ENCODE peak calls at places on chromosomes 12 and 14, in six cellular contexts. H, A, K, I, D and G are unnamed samples.

GRCh38 chr12:111840831-111841230 is 1.2 kb upstream of the MAPKAPK5 start:
- DNase-seq in H (no peak), A (no peak), K (peak), I (no peak), D (no peak), G (no peak)

GRCh38 chr14:71948101-71948500 is 15.9 kb downstream of the RGS6 start:
- DNase-seq in H (no peak), A (no peak), K (no peak), I (no peak), D (no peak), G (peak)

GRCh38 chr12:20508362-20508761 is 140.0 kb downstream of the PDE3A start:
- DNase-seq in H (peak), A (no peak), K (no peak), I (no peak), D (no peak), G (no peak)

GRCh38 chr14:71556730-71557129 is 375.5 kb upstream of the RGS6 start:
- DNase-seq in H (no peak), A (no peak), K (no peak), I (no peak), D (no peak), G (no peak)

GRCh38 chr12:43277630-43278267 is 274.3 kb downstream of the ADAMTS20 start:
- DNase-seq in H (peak), A (peak), K (no peak), I (no peak), D (no peak), G (no peak)

GRCh38 chr14:56661478-56661877 is 81.9 kb downstream of the TMEM260 start:
- DNase-seq in H (no peak), A (no peak), K (no peak), I (no peak), D (no peak), G (no peak)

GRCh38 chr14:99412122-99413061 is 68.3 kb downstream of the SETD3 start:
- DNase-seq in H (no peak), A (no peak), K (no peak), I (no peak), D (no peak), G (no peak)

GRCh38 chr14:80356413-80356812 is 145.1 kb upstream of the DIO2 start:
- DNase-seq in H (peak), A (peak), K (no peak), I (no peak), D (peak), G (peak)

GRCh38 chr12:122250047-122250446 is 16.2 kb downstream of the VPS33A start:
- DNase-seq in H (no peak), A (no peak), K (no peak), I (no peak), D (no peak), G (no peak)

GRCh38 chr14:50935126-50936090 is 8.9 kb downstream of the PYGL start:
- DNase-seq in H (no peak), A (no peak), K (no peak), I (no peak), D (peak), G (no peak)

GRCh38 chr12:120865094-120865493 is 39.1 kb downstream of the SPPL3 start:
- DNase-seq in H (no peak), A (no peak), K (no peak), I (no peak), D (no peak), G (no peak)

GRCh38 chr14:86675059-86675458 is 1145.1 kb downstream of the FLRT2 start:
- DNase-seq in H (no peak), A (no peak), K (no peak), I (no peak), D (no peak), G (no peak)

GRCh38 chr12:58919271-58920101 is 818 bp downstream of the LRIG3 start:
- DNase-seq in H (peak), A (peak), K (no peak), I (no peak), D (peak), G (no peak)

GRCh38 chr12:78584695-78585094 is 279.9 kb upstream of the SYT1 start:
- DNase-seq in H (peak), A (no peak), K (no peak), I (no peak), D (peak), G (peak)

GRCh38 chr12:54082402-54082892 is 28.8 kb downstream of the HOXC4 start:
- DNase-seq in H (no peak), A (no peak), K (peak), I (no peak), D (no peak), G (no peak)

GRCh38 chr12:52208424-52209165 is 16.8 kb upstream of the KRT80 start:
- DNase-seq in H (no peak), A (no peak), K (no peak), I (no peak), D (no peak), G (no peak)

GRCh38 chr12:108055135-108055534 is 74.0 kb upstream of the WSCD2 start:
- DNase-seq in H (no peak), A (no peak), K (no peak), I (no peak), D (no peak), G (no peak)

GRCh38 chr12:52280319-52280795 is 5.9 kb downstream of the KRT86 start:
- DNase-seq in H (peak), A (peak), K (no peak), I (no peak), D (peak), G (peak)

GRCh38 chr14:76917759-76918175 is 91.6 kb downstream of the LRRC74A start:
- DNase-seq in H (no peak), A (no peak), K (no peak), I (no peak), D (no peak), G (no peak)

GRCh38 chr12:110266980-110267620 is 13.9 kb upstream of the ATP2A2 start:
- DNase-seq in H (peak), A (peak), K (no peak), I (no peak), D (no peak), G (no peak)

GRCh38 chr14:101600891-101601602 is 39.8 kb downstream of the DIO3 start:
- DNase-seq in H (no peak), A (no peak), K (no peak), I (no peak), D (no peak), G (no peak)
- TF ChIP-seq MAX in H (no peak), A (no peak), K (no peak), I (no peak), D (no peak), G (no peak)

DNA sequence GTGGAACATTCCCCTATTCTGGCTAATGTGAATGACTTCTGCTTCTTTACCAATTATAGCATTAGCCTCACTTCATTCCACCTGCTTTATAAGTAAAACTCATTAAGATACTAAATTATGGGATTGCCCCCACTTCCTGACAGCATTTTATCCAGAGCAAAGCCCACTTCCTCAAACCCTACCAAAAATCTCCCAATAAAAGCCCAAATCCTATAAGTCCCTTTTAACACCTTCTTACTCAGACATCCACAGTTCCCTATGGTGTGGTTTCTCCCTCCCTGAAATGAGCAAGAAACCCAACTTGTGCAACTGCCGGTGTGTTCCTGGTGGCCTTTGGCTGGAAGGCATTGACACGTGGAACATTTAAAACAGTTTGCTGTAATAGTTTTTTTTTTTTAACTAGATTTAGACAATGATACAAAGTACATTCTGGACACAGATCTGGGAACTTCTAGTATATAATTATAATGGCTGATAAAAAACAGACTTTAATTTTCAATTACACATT is 53.1 kb downstream of the BRMS1L start:
- DNase-seq in H (no peak), A (no peak), K (no peak), I (no peak), D (no peak), G (peak)
- TF ChIP-seq MYC in H (no peak), A (no peak), K (no peak), I (no peak), D (no peak), G (peak)

GRCh38 chr12:117240356-117240755 is 50.1 kb upstream of the FBXO21 start:
- DNase-seq in H (no peak), A (no peak), K (no peak), I (no peak), D (no peak), G (no peak)

GRCh38 chr12:117231750-117232149 is 41.5 kb upstream of the FBXO21 start:
- DNase-seq in H (peak), A (no peak), K (peak), I (no peak), D (no peak), G (peak)

GRCh38 chr12:117235261-117235660 is 45.0 kb upstream of the FBXO21 start:
- DNase-seq in H (no peak), A (no peak), K (no peak), I (no peak), D (no peak), G (no peak)

GRCh38 chr12:117234441-117234840 is 44.2 kb upstream of the FBXO21 start:
- DNase-seq in H (no peak), A (no peak), K (no peak), I (no peak), D (no peak), G (no peak)

GRCh38 chr12:117236456-117237001 is 46.3 kb upstream of the FBXO21 start:
- DNase-seq in H (peak), A (peak), K (peak), I (no peak), D (peak), G (peak)
- TF ChIP-seq POLR2A in H (no peak), A (no peak), K (no peak), I (no peak), D (no peak), G (no peak)

GRCh38 chr14:60102389-60102788 is 10.7 kb downstream of the PCNX4 start:
- DNase-seq in H (no peak), A (no peak), K (no peak), I (no peak), D (no peak), G (no peak)
- TF ChIP-seq MAX in H (no peak), A (no peak), K (no peak), I (no peak), D (no peak), G (no peak)

DNA sequence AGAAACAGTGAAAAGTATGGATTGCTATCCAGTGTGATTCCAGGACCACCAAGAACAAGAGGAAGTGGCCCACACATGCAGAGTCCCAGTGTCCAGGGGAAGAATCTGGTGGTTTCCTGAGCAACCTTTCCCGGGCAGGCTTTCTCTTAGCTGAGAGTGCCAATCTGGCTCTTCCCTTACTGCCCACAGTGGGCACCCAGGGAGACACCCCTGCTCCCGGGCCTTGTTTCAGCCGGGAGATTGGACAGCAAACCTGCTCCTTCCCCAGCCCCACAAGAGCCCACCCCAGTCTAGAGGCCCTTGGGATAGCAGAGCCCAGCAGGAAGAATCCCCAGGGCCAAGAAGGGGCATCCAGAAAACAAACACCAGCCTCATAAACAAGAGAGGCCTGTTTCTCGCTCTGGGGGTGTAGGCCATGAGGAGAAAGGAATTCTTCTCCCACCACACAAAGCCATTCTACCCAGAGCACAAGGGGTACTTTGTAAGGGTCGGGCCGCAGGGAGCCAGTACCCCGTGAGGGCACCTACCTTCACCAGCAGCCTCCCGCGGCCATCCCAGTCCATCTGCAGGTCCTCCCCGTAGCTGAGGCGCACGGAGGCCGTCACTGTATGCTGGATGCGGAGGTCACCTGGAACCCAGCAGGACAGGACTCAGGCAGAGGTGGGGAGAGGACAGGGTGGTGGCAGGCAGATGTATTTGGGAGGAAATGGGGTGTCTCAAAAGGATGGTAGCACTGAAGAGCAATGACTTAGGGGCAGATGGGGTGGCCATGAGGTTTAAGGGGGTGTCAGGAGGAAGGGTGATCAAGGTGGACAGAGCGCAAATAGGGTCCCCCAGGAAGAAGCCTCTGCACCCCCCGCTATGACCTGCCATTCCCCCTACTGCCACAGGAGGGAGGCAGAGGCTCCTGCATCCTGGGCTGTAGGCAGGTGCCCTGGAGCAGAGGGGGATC is 61.8 kb downstream of the VWF start:
- DNase-seq in H (peak), A (no peak), K (peak), I (no peak), D (peak), G (peak)
- TF ChIP-seq MYC in H (no peak), A (no peak), K (no peak), I (no peak), D (no peak), G (no peak)

DNA sequence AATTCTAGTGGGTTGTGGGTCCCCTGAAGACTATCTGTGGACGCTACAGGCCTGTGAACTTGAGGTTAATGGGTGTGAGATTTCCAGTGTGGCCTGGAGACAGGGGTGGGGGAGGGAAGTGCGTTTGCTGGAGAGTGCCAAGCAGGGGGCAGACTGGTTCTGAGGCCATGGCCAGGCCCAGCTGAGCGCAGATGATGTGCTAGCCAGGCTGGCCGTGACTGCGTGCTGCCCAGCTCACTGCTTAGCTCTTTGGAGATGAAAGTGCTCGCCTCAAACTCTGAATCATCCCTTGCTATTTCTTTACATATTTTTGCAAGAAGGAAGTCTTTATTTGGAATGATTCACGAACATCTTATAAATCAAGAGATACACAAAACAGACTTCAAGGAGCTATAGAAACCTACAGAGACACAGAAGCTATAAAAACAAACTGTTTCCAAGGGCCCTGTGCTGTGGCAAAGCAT is 75.3 kb upstream of the PLEKHG3 start:
- DNase-seq in H (peak), A (no peak), K (no peak), I (no peak), D (no peak), G (no peak)
- TF ChIP-seq POLR2A in H (no peak), A (no peak), K (no peak), I (no peak), D (no peak), G (no peak)